ENCODE peak calls at places on chromosomes 12 and 14, in six cellular contexts. W is RKO; B is HFFc6; H is AG10803; Z is prostate gland; U is activated CD4-positive, alpha-beta T cell treated with anti-CD3 and anti-CD28 coated beads for 36 hours. J is an unnamed sample.

GRCh38 chr12:127054531-127054930 is 1212.4 kb upstream of the TMEM132C start:
- DNase-seq in W (no peak), H (peak; percentile 72), Z (no peak), U (no peak), B (peak; percentile 65), J (no peak)

GRCh38 chr14:83163016-83163415 is 1629.4 kb upstream of the SEL1L start:
- DNase-seq in H (no peak), Z (no peak), U (no peak), W (no peak), B (no peak), J (no peak)

GRCh38 chr12:67394600-67394999 is 125.4 kb downstream of the CAND1 start:
- DNase-seq in B (no peak), Z (peak; percentile 85), H (peak; percentile 63), U (no peak), W (no peak), J (peak; percentile 53)

GRCh38 chr14:54550514-54550913 is 16.4 kb upstream of the SAMD4A start:
- DNase-seq in Z (no peak), U (no peak), B (no peak), W (no peak), H (no peak), J (no peak)

GRCh38 chr12:30806989-30807694 is 52.4 kb upstream of the CAPRIN2 start:
- DNase-seq in B (peak; percentile 63), W (peak; percentile 85), Z (peak; percentile 45), H (peak; percentile 77), U (peak; percentile 21), J (peak; percentile 65)

GRCh38 chr14:64945431-64945830 is 2.9 kb upstream of the GPX2 start:
- DNase-seq in Z (no peak), U (no peak), W (no peak), B (no peak), H (no peak), J (no peak)

GRCh38 chr14:23114669-23115491 is 4.2 kb downstream of the CEBPE start:
- DNase-seq in B (peak; percentile 97), W (peak; percentile 95), U (no peak), Z (no peak), H (peak; percentile 97), J (no peak)

GRCh38 chr12:42809226-42809625 is 219.7 kb upstream of the PRICKLE1 start:
- DNase-seq in Z (no peak), B (peak; percentile 23), U (no peak), W (no peak), H (peak; percentile 63), J (no peak)

GRCh38 chr12:103470664-103471063 is 25.1 kb downstream of the C12orf42 start:
- DNase-seq in W (peak; percentile 61), H (no peak), U (no peak), B (no peak), Z (no peak), J (no peak)

GRCh38 chr12:124096869-124097434 is 123.9 kb downstream of the ZNF664 start:
- DNase-seq in H (no peak), W (no peak), U (no peak), Z (no peak), B (no peak), J (no peak)

GRCh38 chr14:103519043-103519836 is 3.4 kb downstream of the CKB start:
- DNase-seq in B (peak; percentile 37), U (no peak), H (peak; percentile 59), Z (no peak), W (no peak), J (no peak)

GRCh38 chr12:94545937-94546771 is 86.5 kb upstream of the CEP83 start:
- DNase-seq in B (peak; percentile 51), H (peak; percentile 47), W (no peak), Z (peak; percentile 40), U (peak; percentile 31), J (peak; percentile 64)

GRCh38 chr12:25817166-25817565 is 141.3 kb upstream of the RASSF8 start:
- DNase-seq in W (no peak), H (peak; percentile 32), U (no peak), Z (no peak), B (no peak), J (no peak)

GRCh38 chr12:14883663-14884062 is 2.0 kb downstream of the MGP start:
- DNase-seq in U (no peak), W (no peak), H (no peak), Z (no peak), B (no peak), J (no peak)

GRCh38 chr14:51563560-51563959 is 88.2 kb upstream of the FRMD6 start:
- DNase-seq in U (no peak), H (no peak), Z (no peak), B (no peak), W (no peak), J (no peak)

GRCh38 chr14:34000396-34000795 is 49.5 kb upstream of the EGLN3 start:
- DNase-seq in Z (no peak), W (no peak), B (no peak), U (no peak), H (no peak), J (no peak)

GRCh38 chr14:35347323-35348043 is 55.3 kb downstream of the PSMA6 start:
- DNase-seq in B (no peak), W (no peak), U (no peak), Z (no peak), H (no peak), J (no peak)

GRCh38 chr12:66724616-66725015 is 45.7 kb upstream of the GRIP1 start:
- DNase-seq in H (no peak), B (no peak), U (no peak), Z (no peak), W (no peak), J (no peak)

GRCh38 chr12:100229036-100229635 is 28.5 kb downstream of the ACTR6 start:
- DNase-seq in W (peak; percentile 70), H (peak; percentile 3), B (peak; percentile 6), U (no peak), Z (peak; percentile 12), J (no peak)

GRCh38 chr12:26124491-26125450 is at the start of gene BHLHE41:
- DNase-seq in B (peak; percentile 62), H (peak; percentile 64), W (peak; percentile 77), U (peak; percentile 44), Z (peak; percentile 68), J (peak; percentile 86)

GRCh38 chr12:87363497-87364084 is 665.6 kb downstream of the C12orf50 start:
- DNase-seq in B (no peak), H (no peak), U (no peak), W (no peak), Z (no peak), J (no peak)

GRCh38 chr14:32932302-32932920 is 6.3 kb upstream of the NPAS3 start:
- DNase-seq in H (no peak), W (no peak), Z (no peak), U (no peak), B (no peak), J (no peak)

GRCh38 chr12:128813392-128813791 is 10.4 kb downstream of the SLC15A4 start:
- DNase-seq in W (no peak), H (peak; percentile 27), B (peak; percentile 40), Z (no peak), U (no peak), J (no peak)

GRCh38 chr14:97411938-97412612 is 614.9 kb downstream of the VRK1 start:
- DNase-seq in U (no peak), H (no peak), B (no peak), Z (no peak), W (no peak), J (no peak)

GRCh38 chr14:69592923-69593677 is 18.3 kb upstream of the SUSD6 start:
- DNase-seq in W (no peak), U (no peak), Z (no peak), B (peak; percentile 9), H (peak; percentile 81), J (no peak)

GRCh38 chr12:6352198-6353173 is 10.6 kb upstream of the TNFRSF1A start:
- DNase-seq in W (no peak), H (no peak), Z (no peak), B (no peak), U (no peak), J (no peak)

GRCh38 chr14:75833326-75834020 is 148.3 kb downstream of the TGFB3 start:
- DNase-seq in H (no peak), B (peak; percentile 67), Z (no peak), U (no peak), W (no peak), J (no peak)

GRCh38 chr12:88703790-88704189 is 123.5 kb upstream of the KITLG start:
- DNase-seq in U (no peak), B (peak; percentile 43), Z (no peak), W (no peak), H (no peak), J (no peak)

GRCh38 chr12:48995061-48995879 is 3.9 kb downstream of the DDN start:
- DNase-seq in H (peak; percentile 75), W (peak; percentile 90), Z (peak; percentile 77), U (peak; percentile 77), B (peak; percentile 76), J (peak; percentile 85)

GRCh38 chr14:55802986-55803431 is 223.0 kb downstream of the KTN1 start:
- DNase-seq in B (peak; percentile 19), W (peak; percentile 82), Z (no peak), U (peak; percentile 39), H (no peak), J (peak; percentile 20)

GRCh38 chr12:14190694-14191093 is 174.8 kb upstream of the ATF7IP start:
- DNase-seq in B (peak; percentile 42), H (peak; percentile 16), Z (no peak), U (no peak), W (no peak), J (no peak)

GRCh38 chr14:90513151-90514014 is 116.6 kb downstream of the CALM1 start:
- DNase-seq in W (no peak), B (no peak), U (no peak), Z (peak; percentile 95), H (no peak), J (peak; percentile 91)

GRCh38 chr14:36676236-36676635 is 14.6 kb downstream of the PAX9 start:
- DNase-seq in U (no peak), W (no peak), H (no peak), Z (no peak), B (no peak), J (no peak)

J was measured in body of pancreas.